ENCODE peak calls at places on chromosomes 1 and 21, in ten cellular contexts. V is CD8-positive, alpha-beta memory T cell; A is CD8-positive, alpha-beta T cell; U is A549; F is upper lobe of right lung; B is dorsolateral prefrontal cortex; M is sigmoid colon; S is mammary epithelial cell; N is uterus; H is left ventricle myocardium inferior. C is an unnamed sample.

GRCh38 chr1:232426801-232427200 is 203.1 kb downstream of the SIPA1L2 start:
- DNase-seq in F (no peak), A (no peak), N (no peak), S (no peak), B (no peak), V (no peak), H (no peak), U (no peak), M (no peak), C (no peak)

GRCh38 chr1:116207126-116207735 is 96.0 kb downstream of the MAB21L3 start:
- DNase-seq in B (no peak), N (no peak), S (no peak), F (no peak), V (no peak), M (no peak), U (no peak), H (no peak), A (no peak), C (no peak)

GRCh38 chr1:112515311-112516009 is 6.7 kb downstream of the WNT2B start:
- DNase-seq in F (no peak), B (no peak), M (no peak), V (no peak), U (no peak), S (no peak), H (no peak), A (no peak), N (no peak), C (no peak)

GRCh38 chr1:197600751-197601150 is 174.5 kb downstream of the DENND1B start:
- DNase-seq in N (no peak), H (no peak), S (no peak), V (no peak), B (no peak), U (no peak), F (no peak), A (no peak), M (no peak), C (no peak)

GRCh38 chr1:172449585-172450523 is 6.0 kb upstream of the PIGC start:
- DNase-seq in A (peak), S (peak), U (peak), M (peak), H (peak), F (peak), N (no peak), B (no peak), V (no peak), C (peak)

GRCh38 chr1:247681288-247681897 is 1.9 kb upstream of the OR13G1 start:
- DNase-seq in A (no peak), H (no peak), U (peak), B (no peak), M (no peak), N (peak), V (no peak), F (no peak), S (peak), C (no peak)

GRCh38 chr1:33164120-33164519 is 17.7 kb downstream of the TRIM62 start:
- DNase-seq in S (no peak), F (peak), V (no peak), N (no peak), H (no peak), U (no peak), B (no peak), A (no peak), M (no peak), C (no peak)

GRCh38 chr1:11052839-11053757 is 6.1 kb upstream of the MASP2 start:
- DNase-seq in F (no peak), S (no peak), V (no peak), A (no peak), H (no peak), N (no peak), M (no peak), U (no peak), B (no peak), C (no peak)

GRCh38 chr1:6874298-6874697 is 89.0 kb downstream of the CAMTA1 start:
- DNase-seq in B (no peak), M (no peak), F (no peak), U (no peak), N (no peak), H (no peak), A (no peak), V (no peak), S (no peak), C (no peak)

GRCh38 chr1:156889802-156890585 is 3.5 kb upstream of the PEAR1 start:
- DNase-seq in N (peak), V (peak), U (peak), F (peak), H (peak), B (peak), S (peak), A (peak), M (peak), C (peak)

GRCh38 chr1:241834733-241835377 is 13.1 kb upstream of the EXO1 start:
- DNase-seq in F (no peak), N (no peak), U (peak), B (no peak), H (no peak), M (no peak), V (no peak), A (no peak), S (no peak), C (no peak)

GRCh38 chr1:181206513-181206912 is 118.0 kb downstream of the IER5 start:
- DNase-seq in N (no peak), S (no peak), H (peak), B (no peak), A (no peak), M (no peak), F (no peak), U (no peak), V (no peak), C (no peak)

GRCh38 chr1:152972196-152972886 is 1.9 kb downstream of the SPRR4 start:
- DNase-seq in A (no peak), V (no peak), B (no peak), S (peak), U (no peak), H (no peak), F (no peak), N (no peak), M (no peak), C (no peak)

GRCh38 chr1:67729872-67730271 is 44.9 kb downstream of the GADD45A start:
- DNase-seq in V (no peak), S (no peak), H (no peak), B (no peak), A (no peak), U (no peak), N (no peak), F (no peak), M (no peak), C (no peak)

GRCh38 chr1:153465728-153466625 is 5.5 kb upstream of the S100A7 start:
- DNase-seq in M (peak), U (peak), N (peak), A (peak), V (peak), H (peak), F (peak), B (no peak), S (peak), C (peak)

GRCh38 chr1:72777918-72778317 is 495.6 kb upstream of the NEGR1 start:
- DNase-seq in S (no peak), U (no peak), B (no peak), N (no peak), M (no peak), A (no peak), H (no peak), V (no peak), F (no peak), C (no peak)

GRCh38 chr1:109089242-109090015 is 1.1 kb upstream of the TMEM167B start:
- DNase-seq in F (peak), U (peak), B (peak), H (peak), V (no peak), N (no peak), A (no peak), M (peak), S (peak), C (no peak)

GRCh38 chr1:156241311-156241811 is 623 bp upstream of the BGLAP start:
- DNase-seq in N (no peak), B (no peak), V (no peak), M (no peak), U (no peak), F (no peak), H (no peak), A (no peak), S (peak), C (no peak)

GRCh38 chr1:36996106-36996505 is 38.2 kb downstream of the GRIK3 start:
- DNase-seq in V (no peak), U (no peak), H (no peak), M (no peak), N (no peak), F (no peak), B (no peak), A (no peak), S (no peak), C (no peak)

GRCh38 chr1:20727746-20728316 is 4.7 kb downstream of the SH2D5 start:
- DNase-seq in U (no peak), F (peak), S (no peak), M (no peak), B (peak), H (no peak), A (no peak), V (no peak), N (no peak), C (no peak)

GRCh38 chr1:165224504-165224903 is 132.0 kb downstream of the LMX1A start:
- DNase-seq in M (no peak), B (no peak), V (no peak), H (no peak), U (no peak), A (no peak), N (no peak), F (no peak), S (no peak), C (no peak)

GRCh38 chr1:54591127-54591756 is 32.1 kb downstream of the FAM151A start:
- DNase-seq in U (no peak), S (no peak), B (no peak), F (no peak), M (no peak), V (no peak), H (no peak), A (no peak), N (no peak), C (no peak)

GRCh38 chr1:26477446-26478152 is 5.4 kb downstream of the HMGN2 start:
- DNase-seq in H (no peak), V (no peak), U (no peak), N (no peak), M (peak), A (no peak), B (no peak), S (no peak), F (no peak), C (no peak)

GRCh38 chr21:39314155-39315027 is 959 bp upstream of the BRWD1 start:
- DNase-seq in N (peak), H (peak), M (peak), F (no peak), V (peak), S (peak), U (peak), A (peak), B (peak), C (peak)

GRCh38 chr21:39315603-39316002 is 2.2 kb upstream of the BRWD1 start:
- DNase-seq in V (no peak), S (no peak), M (no peak), B (no peak), F (no peak), H (no peak), N (no peak), U (no peak), A (no peak), C (no peak)

GRCh38 chr21:39312112-39313041 is 1.1 kb downstream of the BRWD1 start:
- DNase-seq in S (peak), H (peak), B (peak), U (peak), M (peak), V (peak), A (peak), N (peak), F (peak), C (peak)

GRCh38 chr21:39313042-39313456 is 383 bp downstream of the BRWD1 start:
- DNase-seq in V (peak), B (no peak), H (no peak), A (peak), F (no peak), M (peak), S (no peak), N (peak), U (no peak), C (no peak)

GRCh38 chr21:39313457-39314154 is at the start of gene BRWD1:
- DNase-seq in S (peak), N (peak), M (peak), U (peak), H (peak), V (peak), F (peak), A (peak), B (peak), C (peak)
- H3K4me3 ChIP-seq in S (peak), N (peak), M (peak), U (peak), H (peak), V (peak), F (peak), A (peak), B (peak), C (peak)

GRCh38 chr1:207421078-207421477 is 33.0 kb upstream of the CR2 start:
- DNase-seq in F (no peak), B (no peak), N (no peak), S (no peak), H (no peak), U (no peak), M (no peak), A (no peak), V (no peak), C (no peak)

GRCh38 chr1:207427832-207428231 is 26.3 kb upstream of the CR2 start:
- DNase-seq in N (no peak), A (no peak), V (no peak), B (no peak), M (no peak), F (no peak), U (no peak), H (no peak), S (no peak), C (no peak)

GRCh38 chr1:207424570-207425131 is 29.5 kb upstream of the CR2 start:
- DNase-seq in H (no peak), F (no peak), N (no peak), S (no peak), A (no peak), U (no peak), B (no peak), M (no peak), V (no peak), C (no peak)

GRCh38 chr1:207420109-207420508 is 34.0 kb upstream of the CR2 start:
- DNase-seq in N (no peak), H (no peak), S (no peak), V (no peak), U (no peak), M (no peak), F (no peak), A (no peak), B (no peak), C (no peak)

DNA sequence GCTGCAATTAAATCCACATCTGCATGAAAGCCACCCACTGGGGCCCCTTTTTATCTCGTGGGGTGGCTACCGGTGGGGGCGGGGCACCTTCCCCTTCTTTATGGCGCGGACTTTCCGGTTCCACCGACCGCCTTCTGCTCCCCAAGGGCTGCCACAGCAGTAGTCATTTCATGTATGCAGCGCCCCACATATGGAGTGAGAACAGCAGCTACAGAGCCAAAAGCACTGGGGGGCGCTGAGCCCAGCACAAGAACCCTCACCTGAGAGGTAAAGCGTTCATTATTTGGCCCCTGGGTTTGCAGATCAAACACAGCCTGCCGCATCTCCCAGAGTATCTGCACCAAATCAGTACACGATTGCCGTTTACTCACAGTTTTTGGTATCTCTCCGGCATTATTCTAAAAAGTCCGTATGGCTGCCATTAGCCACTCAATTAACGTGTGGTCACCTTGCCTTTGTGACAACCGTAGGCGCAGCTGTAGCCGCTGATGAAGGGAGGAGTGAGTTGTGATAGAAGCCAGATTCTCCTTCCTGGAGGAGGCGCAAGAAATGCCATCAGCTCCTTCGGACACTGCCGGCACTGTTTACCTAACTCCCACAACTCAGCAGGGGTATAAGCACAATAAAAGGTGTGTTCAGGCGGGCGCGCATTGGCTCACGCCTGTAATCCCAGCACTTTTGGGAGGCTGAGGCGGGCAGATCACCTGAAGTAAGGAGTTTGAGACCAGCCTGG is 30.4 kb upstream of the CR2 start:
- DNase-seq in F (no peak), M (no peak), S (no peak), U (no peak), B (no peak), H (no peak), V (no peak), N (no peak), A (no peak), C (no peak)
- H3K4me3 ChIP-seq in F (no peak), M (no peak), S (no peak), U (peak), B (no peak), H (no peak), V (no peak), N (no peak), A (no peak), C (no peak)

GRCh38 chr1:155009742-155010141 is 7.1 kb downstream of the ZBTB7B start:
- DNase-seq in A (no peak), N (no peak), V (no peak), S (no peak), U (no peak), M (no peak), H (no peak), F (no peak), B (no peak), C (peak)

GRCh38 chr1:155007253-155007828 is 4.7 kb downstream of the ZBTB7B start:
- DNase-seq in H (peak), N (no peak), V (no peak), U (no peak), S (no peak), A (no peak), B (no peak), F (peak), M (no peak), C (peak)

GRCh38 chr1:155006601-155007101 is 4.0 kb downstream of the ZBTB7B start:
- DNase-seq in B (no peak), H (no peak), U (peak), N (no peak), M (no peak), F (no peak), A (no peak), S (no peak), V (no peak), C (peak)

GRCh38 chr1:155009221-155009711 is 6.7 kb downstream of the ZBTB7B start:
- DNase-seq in V (no peak), U (no peak), N (no peak), H (no peak), F (no peak), A (no peak), M (no peak), B (no peak), S (no peak), C (no peak)

GRCh38 chr1:155008015-155008941 is 5.7 kb downstream of the ZBTB7B start:
- DNase-seq in H (peak), M (no peak), B (no peak), F (no peak), S (no peak), V (no peak), N (no peak), U (no peak), A (no peak), C (peak)
- H3K4me3 ChIP-seq in H (peak), M (peak), B (no peak), F (peak), S (no peak), V (peak), N (no peak), U (no peak), A (no peak), C (peak)

GRCh38 chr1:29172415-29172814 is 9.3 kb downstream of the SRSF4 start:
- DNase-seq in V (no peak), H (no peak), B (no peak), F (no peak), S (no peak), A (no peak), N (no peak), M (no peak), U (no peak), C (no peak)
- H3K4me3 ChIP-seq in V (no peak), H (no peak), B (no peak), F (no peak), S (no peak), A (no peak), N (no peak), M (no peak), U (no peak), C (no peak)

GRCh38 chr21:42120056-42120903 is 49.2 kb downstream of the UMODL1 start:
- DNase-seq in U (no peak), A (no peak), B (no peak), H (no peak), M (no peak), F (no peak), S (peak), N (no peak), V (no peak), C (no peak)

GRCh38 chr21:42117229-42118048 is 46.3 kb downstream of the UMODL1 start:
- DNase-seq in V (peak), A (peak), B (peak), H (peak), U (peak), F (peak), S (peak), N (peak), M (peak), C (peak)

GRCh38 chr21:42120904-42121535 is 49.9 kb downstream of the UMODL1 start:
- DNase-seq in S (no peak), M (no peak), A (no peak), U (no peak), B (no peak), F (no peak), V (no peak), H (no peak), N (no peak), C (no peak)

GRCh38 chr21:42118901-42119300 is 47.8 kb downstream of the UMODL1 start:
- DNase-seq in V (no peak), A (no peak), M (no peak), F (no peak), S (no peak), B (no peak), N (no peak), H (no peak), U (no peak), C (no peak)

GRCh38 chr21:42118121-42118795 is 47.1 kb downstream of the UMODL1 start:
- DNase-seq in S (no peak), V (no peak), F (no peak), A (no peak), H (no peak), U (no peak), N (no peak), B (no peak), M (no peak), C (no peak)
- H3K4me3 ChIP-seq in S (no peak), V (no peak), F (no peak), A (no peak), H (no peak), U (no peak), N (no peak), B (no peak), M (no peak), C (no peak)

GRCh38 chr1:19313636-19313959 is 1.5 kb downstream of the SLC66A1 start:
- DNase-seq in B (peak), S (peak), V (no peak), M (no peak), N (no peak), U (no peak), A (no peak), F (no peak), H (no peak), C (no peak)
- H3K4me3 ChIP-seq in B (no peak), S (no peak), V (no peak), M (no peak), N (no peak), U (no peak), A (no peak), F (no peak), H (no peak), C (no peak)

GRCh38 chr21:43919871-43920801 is 55.1 kb downstream of the AGPAT3 start:
- DNase-seq in U (no peak), F (no peak), A (no peak), S (no peak), M (no peak), B (no peak), V (no peak), N (no peak), H (peak), C (no peak)
- H3K4me3 ChIP-seq in U (no peak), F (no peak), A (no peak), S (no peak), M (no peak), B (no peak), V (no peak), N (no peak), H (no peak), C (no peak)

DNA sequence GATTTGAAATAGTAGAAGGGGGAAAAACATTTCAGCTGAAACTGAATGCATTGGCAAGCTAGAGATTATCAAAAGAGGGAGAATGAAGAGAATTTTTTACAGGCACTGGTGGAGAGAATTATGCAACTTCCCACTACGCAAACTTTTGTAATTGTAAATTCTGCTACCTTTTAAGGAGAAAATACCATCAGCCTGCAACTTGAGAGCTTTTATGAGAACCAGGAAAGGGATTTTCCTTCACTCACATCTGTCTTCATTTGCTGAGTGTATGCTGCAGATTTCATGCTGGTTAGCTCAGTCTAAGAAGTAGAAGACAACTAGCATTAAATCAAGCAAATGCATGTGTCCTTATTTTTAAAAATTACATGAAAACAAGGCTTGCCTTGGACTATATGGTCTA is 43.7 kb downstream of the ADAMTS1 start:
- DNase-seq in N (peak), H (no peak), V (no peak), U (no peak), A (no peak), B (no peak), F (no peak), M (no peak), S (no peak), C (no peak)
- H3K4me3 ChIP-seq in N (no peak), H (peak), V (no peak), U (no peak), A (no peak), B (no peak), F (no peak), M (no peak), S (no peak), C (no peak)

C was measured in CD4-positive, alpha-beta memory T cell.